ENCODE peak calls at places on chromosomes 16 and 17, in five cellular contexts. C is AG04450, V is GM10248, I is choroid plexus epithelial cell, X is AG10803. D is an unnamed sample.
A peak's percentile ranks its signal among the peaks of the same experiment; 100 is the strongest.

GRCh38 chr16:71781741-71782140 is 26.9 kb downstream of the AP1G1 start:
- DNase-seq in V (no peak), X (peak; percentile 26), C (no peak), I (peak; percentile 65), D (no peak)

GRCh38 chr16:12377497-12377896 is 401.0 kb downstream of the SNX29 start:
- DNase-seq in X (no peak), I (no peak), C (no peak), V (no peak), D (no peak)

GRCh38 chr17:76996741-76997694 is 128.8 kb downstream of the MGAT5B start:
- DNase-seq in C (no peak), I (no peak), X (no peak), V (no peak), D (no peak)

GRCh38 chr16:75660321-75660720 is 12.7 kb downstream of the TERF2IP start:
- DNase-seq in V (no peak), I (no peak), C (no peak), X (no peak), D (no peak)

GRCh38 chr17:27379863-27380533 is 76.2 kb upstream of the KSR1 start:
- DNase-seq in X (peak; percentile 52), C (no peak), V (no peak), I (peak; percentile 64), D (peak; percentile 44)

GRCh38 chr17:43694081-43694870 is 32.6 kb upstream of the MEOX1 start:
- DNase-seq in C (peak; percentile 55), X (peak; percentile 76), I (peak; percentile 90), V (peak; percentile 80), D (peak; percentile 65)

GRCh38 chr17:41919840-41920579 is 1.3 kb upstream of the ACLY start:
- DNase-seq in V (no peak), X (peak; percentile 42), I (peak; percentile 35), C (no peak), D (peak; percentile 43)

GRCh38 chr16:50697881-50698767 is 4.7 kb downstream of the NOD2 start:
- DNase-seq in I (peak; percentile 66), X (peak; percentile 33), V (peak; percentile 70), C (no peak), D (peak; percentile 33)

GRCh38 chr17:7340179-7340578 is 3.9 kb downstream of the ACAP1 start:
- DNase-seq in I (no peak), X (peak; percentile 50), C (no peak), V (no peak), D (no peak)

GRCh38 chr17:57624390-57624789 is 120.7 kb downstream of the CCDC182 start:
- DNase-seq in V (no peak), I (no peak), X (no peak), C (no peak), D (no peak)

GRCh38 chr17:80961931-80962330 is 29.7 kb upstream of the CHMP6 start:
- DNase-seq in I (no peak), X (no peak), V (no peak), C (no peak), D (no peak)

GRCh38 chr16:3161235-3162018 is 26.6 kb upstream of the OR1F1 start:
- DNase-seq in X (no peak), V (no peak), C (no peak), I (no peak), D (no peak)

GRCh38 chr17:48442819-48443218 is 12.8 kb upstream of the SKAP1 start:
- DNase-seq in X (no peak), V (no peak), I (no peak), C (no peak), D (no peak)

GRCh38 chr16:4411684-4412083 is 4.7 kb downstream of the CORO7 start:
- DNase-seq in C (no peak), X (no peak), I (peak; percentile 37), V (no peak), D (no peak)

GRCh38 chr17:36127199-36127881 is 23.7 kb downstream of the CCL4 start:
- DNase-seq in X (no peak), I (no peak), C (no peak), V (peak; percentile 47), D (no peak)

D was measured in fibroblast of gingiva.